ENCODE peak calls at places on chromosomes 11 and 22, in four cellular contexts. O, A, L and T are unnamed samples.

GRCh38 chr11:57464343-57465181 is 4.2 kb downstream of the RTN4RL2 start:
- DNase-seq in A (no peak), O (peak; percentile 41), L (peak; percentile 20), T (no peak)

GRCh38 chr11:91686700-91687099 is 537.9 kb upstream of the FAT3 start:
- DNase-seq in A (no peak), L (no peak), O (no peak), T (no peak)

GRCh38 chr11:12769834-12770345 is 95.7 kb downstream of the TEAD1 start:
- DNase-seq in A (no peak), O (peak; percentile 75), L (peak; percentile 79), T (no peak)

GRCh38 chr11:13183094-13183825 is 94.3 kb upstream of the BMAL1 start:
- DNase-seq in O (peak; percentile 54), L (peak; percentile 32), A (no peak), T (no peak)

GRCh38 chr11:73252577-73253191 is 19.5 kb upstream of the P2RY6 start:
- DNase-seq in O (no peak), L (peak; percentile 62), A (no peak), T (peak; percentile 39)

GRCh38 chr11:3156661-3157311 is 8.3 kb downstream of the OSBPL5 start:
- DNase-seq in O (no peak), A (no peak), L (no peak), T (no peak)

GRCh38 chr11:13486926-13487660 is 8.7 kb downstream of the PTH start:
- DNase-seq in A (peak; percentile 91), O (no peak), L (peak; percentile 95), T (peak; percentile 93)

GRCh38 chr11:99739464-99740089 is 718.8 kb downstream of the CNTN5 start:
- DNase-seq in A (no peak), O (peak; percentile 40), L (peak; percentile 57), T (no peak)

GRCh38 chr11:47216141-47216798 is 1.5 kb downstream of the DDB2 start:
- DNase-seq in O (peak; percentile 87), L (peak; percentile 26), A (no peak), T (no peak)

GRCh38 chr22:37032134-37032534 is 12.6 kb downstream of the MPST start:
- DNase-seq in A (no peak), L (no peak), O (no peak), T (no peak)

GRCh38 chr11:16095756-16096155 is 260.6 kb downstream of the SOX6 start:
- DNase-seq in O (no peak), L (no peak), A (no peak), T (no peak)

GRCh38 chr11:76086713-76087635 is 119.3 kb downstream of the WNT11 start:
- DNase-seq in O (peak; percentile 88), A (no peak), L (no peak), T (no peak)

GRCh38 chr11:124898711-124899110 is 1.0 kb upstream of the ROBO4 start:
- DNase-seq in O (no peak), L (peak; percentile 51), A (peak; percentile 47), T (peak; percentile 51)

GRCh38 chr22:45065726-45066125 is 55.9 kb upstream of the PHF21B start:
- DNase-seq in L (no peak), A (no peak), O (no peak), T (no peak)

GRCh38 chr11:10208045-10208674 is 85.9 kb downstream of the SBF2 start:
- DNase-seq in A (no peak), O (peak; percentile 64), L (peak; percentile 58), T (no peak)

GRCh38 chr22:19109198-19110063 is 12.8 kb downstream of the DGCR2 start:
- DNase-seq in L (no peak), O (peak; percentile 64), A (no peak), T (no peak)

GRCh38 chr11:134947556-134947955 is 535.5 kb upstream of the B3GAT1 start:
- DNase-seq in O (no peak), L (no peak), A (no peak), T (no peak)

GRCh38 chr11:43573873-43574272 is 106.7 kb upstream of the HSD17B12 start:
- DNase-seq in A (no peak), L (no peak), O (no peak), T (no peak)

GRCh38 chr11:68261749-68262543 is 9.8 kb downstream of the C11orf24 start:
- DNase-seq in A (no peak), L (no peak), O (no peak), T (peak; percentile 15)

GRCh38 chr11:57379732-57380131 is 1.2 kb downstream of the PRG3 start:
- DNase-seq in A (peak; percentile 83), O (peak; percentile 24), L (peak; percentile 81), T (peak; percentile 80)

GRCh38 chr11:459511-460220 is 9.6 kb downstream of the PTDSS2 start:
- DNase-seq in L (no peak), O (no peak), A (no peak), T (no peak)

GRCh38 chr11:75490221-75491181 is 35.2 kb downstream of the GDPD5 start:
- DNase-seq in A (peak; percentile 62), O (peak; percentile 32), L (peak; percentile 92), T (peak; percentile 73)

GRCh38 chr11:110311783-110312578 is 15.6 kb upstream of the RDX start:
- DNase-seq in A (no peak), O (peak; percentile 75), L (no peak), T (no peak)

GRCh38 chr11:128905345-128906184 is 14.4 kb downstream of the KCNJ5 start:
- DNase-seq in A (peak; percentile 80), L (peak; percentile 85), O (peak; percentile 26), T (peak; percentile 78)

GRCh38 chr22:22156716-22157499 is 87.7 kb upstream of the VPREB1 start:
- DNase-seq in A (peak; percentile 69), O (peak; percentile 73), L (peak; percentile 82), T (peak; percentile 68)

GRCh38 chr11:13102575-13102840 is 93.4 kb downstream of the RASSF10 start:
- DNase-seq in A (no peak), L (no peak), O (no peak), T (no peak)

GRCh38 chr11:95732930-95733602 is 56.5 kb downstream of the FAM76B start:
- DNase-seq in A (no peak), O (no peak), L (no peak), T (no peak)

GRCh38 chr11:116459644-116460043 is 313.1 kb downstream of the BUD13 start:
- DNase-seq in A (no peak), L (no peak), O (no peak), T (no peak)

GRCh38 chr11:93054881-93055280 is 85.4 kb downstream of the MTNR1B start:
- DNase-seq in L (no peak), O (peak; percentile 99), A (no peak), T (no peak)

GRCh38 chr22:43345761-43346261 is 2.6 kb upstream of the SCUBE1 start:
- DNase-seq in A (no peak), L (peak; percentile 25), O (no peak), T (no peak)

GRCh38 chr11:81967242-81967641 is 766.4 kb downstream of the FAM181B start:
- DNase-seq in O (no peak), A (no peak), L (no peak), T (no peak)

GRCh38 chr11:2912498-2912897 is 16.7 kb downstream of the PHLDA2 start:
- DNase-seq in O (peak; percentile 85), L (peak; percentile 92), A (no peak), T (peak; percentile 67)

GRCh38 chr11:73461335-73461840 is 85.2 kb downstream of the RELT start:
- DNase-seq in L (no peak), O (peak; percentile 13), A (no peak), T (no peak)

GRCh38 chr22:21952586-21953571 is at the start of gene PPM1F:
- DNase-seq in O (peak; percentile 55), L (peak; percentile 79), A (peak; percentile 97), T (peak; percentile 86)

DNA sequence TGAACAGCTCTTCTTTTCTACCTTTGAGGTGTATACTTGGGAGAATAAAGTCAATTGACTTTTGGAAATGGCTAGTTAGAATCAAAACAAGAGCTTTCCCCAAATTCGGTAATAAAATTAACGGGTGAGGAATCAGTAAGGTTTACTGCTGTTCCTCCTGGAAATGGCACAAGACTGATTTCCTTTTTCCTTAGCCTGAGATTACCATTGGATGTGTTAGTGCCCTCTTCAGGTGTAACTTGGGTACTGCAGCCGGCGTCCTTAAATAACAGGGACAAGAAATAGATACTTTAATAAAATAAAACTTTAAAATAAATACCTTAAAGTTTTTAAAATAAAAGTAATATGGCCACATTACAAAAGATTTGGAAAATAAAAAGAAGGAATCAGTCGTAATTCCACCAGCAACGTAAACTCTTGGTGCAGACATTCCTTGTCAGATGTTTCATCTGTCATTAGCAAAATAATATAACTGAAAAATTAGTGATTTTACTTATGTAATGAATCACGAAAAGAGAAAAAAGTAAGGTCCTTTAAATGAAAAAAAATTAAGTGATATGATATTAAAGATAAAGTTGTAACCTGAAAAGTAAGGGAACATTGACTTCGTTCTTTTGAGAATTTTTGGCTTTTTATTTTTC is 29.7 kb downstream of the ZFTA start:
- DNase-seq in L (peak; percentile 81), A (peak; percentile 84), O (peak; percentile 84), T (peak; percentile 63)
- H3K56ac ChIP-seq in L (no peak overlapping the region), A (no peak overlapping the region), O (no peak overlapping the region), T (no peak overlapping the region)

DNA sequence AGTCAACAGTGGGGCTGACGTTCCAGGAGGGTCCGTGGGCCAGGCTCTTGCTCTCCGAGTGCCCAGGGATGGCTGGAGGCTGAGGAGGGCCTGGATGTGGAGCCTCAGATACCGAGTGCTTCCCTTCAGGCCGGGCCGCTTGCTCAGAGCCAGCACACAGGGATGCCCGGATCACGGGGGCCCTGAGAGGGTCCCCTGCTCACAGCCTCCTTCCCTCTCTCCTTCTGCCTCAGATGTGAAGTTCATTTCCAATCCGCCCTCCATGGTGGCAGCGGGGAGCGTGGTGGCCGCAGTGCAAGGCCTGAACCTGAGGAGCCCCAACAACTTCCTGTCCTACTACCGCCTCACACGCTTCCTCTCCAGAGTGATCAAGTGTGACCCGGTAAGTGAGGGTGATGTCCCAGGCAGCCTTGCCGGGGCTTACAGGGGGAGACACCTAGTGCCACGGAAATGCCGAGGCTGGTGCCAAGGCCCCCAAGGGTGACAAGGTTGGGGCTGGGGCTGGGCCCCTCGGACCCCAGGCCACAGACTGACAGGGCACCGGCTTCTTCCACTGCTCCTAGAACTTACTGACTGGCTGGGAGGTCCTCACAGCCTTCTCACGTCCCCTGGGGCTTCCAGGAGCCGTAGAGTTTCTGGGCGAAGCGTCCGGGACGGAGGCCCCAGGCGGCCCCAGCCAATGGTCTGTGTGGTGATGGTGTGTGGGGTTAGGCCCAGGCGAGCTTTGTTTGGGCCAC is 7.0 kb downstream of the CCND1 start:
- DNase-seq in O (no peak), A (no peak), L (no peak), T (peak; percentile 26)
- H3K56ac ChIP-seq in O (no peak overlapping the region), A (no peak overlapping the region), L (no peak overlapping the region), T (no peak overlapping the region)

DNA sequence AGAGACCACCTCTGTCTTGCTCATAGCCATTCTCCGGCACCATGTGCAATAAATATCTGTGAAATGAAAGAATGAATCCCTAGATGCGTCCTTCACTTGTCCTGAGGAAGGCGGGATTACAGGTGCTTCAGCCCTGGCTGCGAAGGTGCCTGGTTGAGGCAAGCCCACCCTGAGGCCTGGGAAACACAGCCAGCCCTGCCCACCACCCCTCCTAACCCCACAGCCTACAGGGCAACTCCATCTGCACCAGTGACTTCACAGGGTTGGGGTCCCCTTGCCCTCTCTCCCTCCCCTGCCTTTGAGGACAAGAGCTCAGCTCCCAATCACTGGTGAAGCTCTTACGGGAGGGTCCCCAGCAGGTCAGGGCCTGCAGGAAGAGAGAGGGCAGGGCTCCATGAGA is 17.5 kb upstream of the SCGB1A1 start:
- DNase-seq in A (no peak), O (no peak), L (no peak), T (no peak)
- H3K56ac ChIP-seq in A (no peak overlapping the region), O (no peak overlapping the region), L (no peak overlapping the region), T (no peak overlapping the region)

DNA sequence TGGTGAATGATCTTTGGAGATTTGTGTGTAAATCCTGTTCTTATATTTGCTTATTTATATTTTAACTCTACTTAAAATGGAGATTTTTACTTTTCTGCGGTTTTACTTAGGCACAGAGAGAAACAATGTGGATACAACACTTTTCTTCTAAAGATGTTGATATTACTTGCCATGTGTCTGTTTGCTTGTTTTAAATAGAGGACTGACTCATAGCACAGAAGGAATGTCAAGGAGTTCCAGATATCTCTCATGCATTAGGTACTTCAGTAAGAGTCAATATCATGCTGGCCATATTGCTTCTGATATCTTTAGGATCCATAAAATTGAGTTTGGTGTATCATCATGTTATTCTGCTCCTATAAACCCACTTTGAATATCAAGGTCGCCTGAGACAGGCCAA is 395.0 kb downstream of the OPCML start:
- DNase-seq in O (no peak), A (no peak), L (no peak), T (no peak)
- H3K56ac ChIP-seq in O (no peak overlapping the region), A (no peak overlapping the region), L (no peak overlapping the region), T (no peak overlapping the region)